ENCODE peak calls at places on chromosomes 3 and 15, in six cellular contexts. S, J, L, V, Z and Q are unnamed samples. For H3K36me3, the result is how much of the 10 kb centered on the place peaks cover.

GRCh38 chr3:25441234-25441856 is 13.3 kb downstream of the RARB start:
- DNase-seq in S (no peak), J (no peak), L (no peak), V (no peak), Z (peak), Q (no peak)

GRCh38 chr15:95459288-95459687 is 871.2 kb upstream of the NR2F2 start:
- DNase-seq in S (no peak), J (no peak), L (no peak), V (no peak), Z (no peak), Q (no peak)

GRCh38 chr3:151879684-151880282 is 6.3 kb downstream of the SUCNR1 start:
- DNase-seq in S (no peak), J (no peak), L (no peak), V (no peak), Z (no peak), Q (no peak)

GRCh38 chr3:112074616-112075497 is 11.3 kb upstream of the C3orf52 start:
- DNase-seq in S (peak), J (no peak), L (peak), V (no peak), Z (peak), Q (no peak)

GRCh38 chr15:77531191-77532000 is 101.3 kb downstream of the LINGO1 start:
- DNase-seq in S (no peak), J (no peak), L (no peak), V (no peak), Z (no peak), Q (peak)

GRCh38 chr3:37712387-37712786 is 149.3 kb upstream of the CTDSPL start:
- DNase-seq in S (no peak), J (no peak), L (peak), V (no peak), Z (no peak), Q (no peak)

GRCh38 chr15:25797511-25798206 is 65.5 kb downstream of the ATP10A start:
- DNase-seq in S (no peak), J (no peak), L (no peak), V (no peak), Z (no peak), Q (no peak)

GRCh38 chr15:48469271-48469670 is 138.0 kb downstream of the DUT start:
- DNase-seq in S (no peak), J (no peak), L (no peak), V (no peak), Z (no peak), Q (no peak)

GRCh38 chr15:60004019-60004845 is at the start of gene FOXB1:
- DNase-seq in S (no peak), J (no peak), L (no peak), V (no peak), Z (no peak), Q (no peak)

GRCh38 chr3:134846943-134847342 is 51.9 kb downstream of the EPHB1 start:
- DNase-seq in S (no peak), J (no peak), L (peak), V (peak), Z (peak), Q (no peak)

GRCh38 chr15:68764090-68764489 is 56.6 kb downstream of the ANP32A start:
- DNase-seq in S (no peak), J (no peak), L (no peak), V (no peak), Z (no peak), Q (no peak)

GRCh38 chr3:167930453-167930852 is 165.3 kb downstream of the GOLIM4 start:
- DNase-seq in S (no peak), J (no peak), L (no peak), V (no peak), Z (no peak), Q (no peak)

GRCh38 chr15:49656734-49657133 is 35.9 kb downstream of the DTWD1 start:
- DNase-seq in S (no peak), J (no peak), L (no peak), V (no peak), Z (no peak), Q (no peak)

DNA sequence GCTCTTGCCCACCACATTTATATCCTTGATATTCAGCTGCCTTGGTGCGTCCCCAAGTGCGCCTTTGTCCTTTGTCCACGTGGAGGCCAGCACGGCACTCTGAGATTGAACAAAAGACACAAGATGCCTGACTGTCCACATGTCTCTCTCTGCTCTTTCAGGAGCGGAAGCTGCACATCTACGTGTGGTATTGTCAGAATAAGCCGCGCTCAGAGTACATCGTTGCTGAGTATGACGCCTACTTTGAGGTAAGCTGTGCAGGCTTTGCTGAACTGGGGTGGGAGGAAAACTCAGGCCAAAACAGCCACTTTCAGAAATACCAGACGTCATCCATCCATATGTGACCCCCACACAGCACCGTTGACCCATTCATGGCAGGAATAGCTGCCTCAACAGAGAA is 72.0 kb upstream of the UMPS start:
- DNase-seq in S (no peak), J (no peak), L (no peak), V (no peak), Z (no peak), Q (no peak)
- H3K36me3 ChIP-seq in S (under half), J (under half), L (under half), V (under half), Z (under half), Q (under half)

GRCh38 chr15:50765202-50765967 is at the start of gene SPPL2A:
- DNase-seq in S (peak), J (peak), L (peak), V (peak), Z (peak), Q (peak)
- TF ChIP-seq POLR2A in S (peak), J (peak), L (peak), V (peak), Z (peak), Q (peak)

DNA sequence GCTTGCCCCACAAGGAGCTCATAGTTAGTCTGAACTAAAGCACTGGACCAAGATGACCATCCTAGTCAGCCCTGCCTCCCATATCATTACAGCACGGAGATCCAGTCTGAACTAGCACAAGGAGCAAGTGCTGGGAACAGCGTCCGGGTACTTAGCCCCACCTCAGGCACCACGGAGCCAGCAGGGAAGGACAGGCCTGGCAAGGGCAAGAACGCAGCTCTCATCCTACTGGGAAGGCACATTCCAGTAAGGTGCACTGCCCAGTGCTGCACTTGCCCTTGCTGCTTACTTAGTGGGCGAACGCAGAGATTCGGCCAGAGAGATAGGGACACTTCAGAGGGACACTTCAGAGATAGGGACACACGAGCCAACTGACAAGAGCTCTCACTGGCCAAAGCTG is 27.6 kb downstream of the SEC61A1 start:
- DNase-seq in S (no peak), J (no peak), L (no peak), V (no peak), Z (no peak), Q (no peak)
- H3K36me3 ChIP-seq in S (under half), J (half or more), L (under half), V (under half), Z (under half), Q (under half)

GRCh38 chr3:101861978-101862421 is 12.7 kb downstream of the NFKBIZ start:
- DNase-seq in S (no peak), J (no peak), L (no peak), V (no peak), Z (no peak), Q (no peak)
- TF ChIP-seq POLR2A in S (no peak), J (no peak), L (no peak), V (no peak), Z (no peak), Q (no peak)

DNA sequence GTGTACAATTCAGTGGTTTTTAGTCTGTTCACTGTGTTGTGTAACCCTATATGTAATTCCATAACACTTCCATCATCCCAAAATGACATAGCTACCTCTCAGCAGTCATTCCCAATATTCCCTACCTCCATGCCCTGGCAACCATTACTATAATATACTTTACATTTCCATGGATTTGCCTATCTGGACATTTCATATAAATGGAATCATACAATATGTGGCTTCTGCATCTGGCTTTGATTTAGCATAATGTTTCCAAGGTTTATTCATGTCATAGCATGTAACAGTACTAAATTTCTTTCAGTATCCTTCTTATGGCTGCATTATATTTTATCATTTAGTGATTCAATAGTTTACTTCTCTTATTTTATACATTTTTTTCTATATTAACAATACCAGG is 25.4 kb downstream of the FAM98B start:
- DNase-seq in S (no peak), J (no peak), L (no peak), V (no peak), Z (no peak), Q (no peak)
- H3K36me3 ChIP-seq in S (under half), J (half or more), L (under half), V (under half), Z (under half), Q (under half)

DNA sequence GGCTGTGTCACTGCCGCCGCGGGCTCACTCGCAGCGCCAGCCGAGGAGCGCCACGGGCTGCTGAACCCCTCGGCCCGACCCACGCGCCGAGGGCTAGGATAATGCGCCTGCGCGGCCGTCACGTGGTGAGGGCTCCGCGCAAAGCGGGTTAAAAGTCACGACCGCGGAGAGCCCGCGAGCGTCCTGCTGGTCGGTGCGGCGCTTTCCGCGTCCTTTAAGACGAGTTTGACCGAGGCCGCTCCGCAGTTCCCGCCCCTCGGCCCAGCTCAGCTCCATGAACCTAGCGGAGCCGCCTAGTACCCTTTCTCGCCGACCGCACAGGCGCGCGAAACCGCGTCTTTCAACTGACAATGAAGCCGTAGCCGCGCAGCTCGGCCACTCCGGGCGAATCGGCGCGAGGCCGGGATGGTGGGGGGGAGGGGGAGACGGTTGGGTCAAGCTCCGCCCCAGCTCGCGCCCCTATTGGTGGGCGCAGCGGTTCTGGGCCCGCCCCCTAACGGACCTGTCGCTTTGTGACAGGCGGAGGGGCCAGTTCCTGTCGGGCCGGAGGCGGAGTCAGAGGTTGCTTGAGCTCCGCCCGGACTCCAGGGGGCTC is 636 bp upstream of the STT3B start:
- DNase-seq in S (peak), J (peak), L (peak), V (peak), Z (peak), Q (peak)
- TF ChIP-seq POLR2A in S (peak), J (peak), L (peak), V (peak), Z (peak), Q (peak)

GRCh38 chr15:78925076-78925624 is 19.7 kb downstream of the CTSH start:
- DNase-seq in S (no peak), J (no peak), L (no peak), V (no peak), Z (no peak), Q (no peak)
- H3K36me3 ChIP-seq in S (under half), J (half or more), L (under half), V (half or more), Z (under half), Q (half or more)

GRCh38 chr15:89820651-89821611 is 6.3 kb upstream of the ANPEP start:
- DNase-seq in S (no peak), J (no peak), L (peak), V (no peak), Z (peak), Q (no peak)
- TF ChIP-seq POLR2A in S (no peak), J (no peak), L (no peak), V (no peak), Z (no peak), Q (no peak)